ENCODE peak calls at places on chromosomes 16 and 17, in eight cellular contexts. One of them, this sample, is unnamed.

GRCh38 chr17:75194879-75195278 is 10.6 kb upstream of the NUP85 start:
- DNase-seq in fibroblast of villous mesenchyme: no peak
- DNase-seq in neural crest cell: no peak
- DNase-seq in choroid plexus epithelial cell: no peak
- DNase-seq in CD4-positive, alpha-beta T cell: no peak
- DNase-seq in fibroblast of lung: no peak
- DNase-seq in lower lobe of right lung: no peak
- DNase-seq in AG10803: peak; percentile 49
- DNase-seq in this sample: no peak

GRCh38 chr17:59516451-59516850 is 49.0 kb upstream of the DHX40 start:
- DNase-seq in choroid plexus epithelial cell: no peak
- DNase-seq in neural crest cell: no peak
- DNase-seq in fibroblast of lung: no peak
- DNase-seq in CD4-positive, alpha-beta T cell: no peak
- DNase-seq in fibroblast of villous mesenchyme: no peak
- DNase-seq in lower lobe of right lung: no peak
- DNase-seq in AG10803: no peak
- DNase-seq in this sample: no peak

GRCh38 chr17:5049314-5049819 is 14.1 kb upstream of the SLC52A1 start:
- DNase-seq in neural crest cell: no peak
- DNase-seq in lower lobe of right lung: no peak
- DNase-seq in choroid plexus epithelial cell: no peak
- DNase-seq in CD4-positive, alpha-beta T cell: peak; percentile 73
- DNase-seq in AG10803: peak; percentile 27
- DNase-seq in fibroblast of lung: no peak
- DNase-seq in fibroblast of villous mesenchyme: peak; percentile 45
- DNase-seq in this sample: no peak

GRCh38 chr17:48729335-48730239 is 1.0 kb upstream of the HOXB13 start:
- DNase-seq in neural crest cell: no peak
- DNase-seq in choroid plexus epithelial cell: no peak
- DNase-seq in lower lobe of right lung: no peak
- DNase-seq in fibroblast of villous mesenchyme: peak; percentile 32
- DNase-seq in AG10803: no peak
- DNase-seq in fibroblast of lung: no peak
- DNase-seq in CD4-positive, alpha-beta T cell: no peak
- DNase-seq in this sample: no peak

GRCh38 chr17:40499551-40500189 is 1.8 kb downstream of the TNS4 start:
- DNase-seq in AG10803: peak; percentile 66
- DNase-seq in lower lobe of right lung: peak; percentile 91
- DNase-seq in fibroblast of villous mesenchyme: peak; percentile 82
- DNase-seq in neural crest cell: peak; percentile 45
- DNase-seq in choroid plexus epithelial cell: peak; percentile 69
- DNase-seq in fibroblast of lung: peak; percentile 81
- DNase-seq in CD4-positive, alpha-beta T cell: no peak
- DNase-seq in this sample: peak; percentile 37

GRCh38 chr17:32323784-32324590 is 18.0 kb downstream of the C17orf75 start:
- DNase-seq in neural crest cell: no peak
- DNase-seq in AG10803: peak; percentile 26
- DNase-seq in choroid plexus epithelial cell: peak; percentile 52
- DNase-seq in fibroblast of villous mesenchyme: peak; percentile 34
- DNase-seq in lower lobe of right lung: no peak
- DNase-seq in CD4-positive, alpha-beta T cell: peak; percentile 10
- DNase-seq in fibroblast of lung: no peak
- DNase-seq in this sample: no peak

GRCh38 chr16:49756971-49757743 is 98.8 kb downstream of the ZNF423 start:
- DNase-seq in fibroblast of villous mesenchyme: no peak
- DNase-seq in lower lobe of right lung: no peak
- DNase-seq in choroid plexus epithelial cell: peak; percentile 64
- DNase-seq in neural crest cell: no peak
- DNase-seq in CD4-positive, alpha-beta T cell: no peak
- DNase-seq in fibroblast of lung: no peak
- DNase-seq in AG10803: no peak
- DNase-seq in this sample: no peak

GRCh38 chr16:67202956-67203493 is 4.1 kb downstream of the ELMO3 start:
- DNase-seq in CD4-positive, alpha-beta T cell: no peak
- DNase-seq in lower lobe of right lung: no peak
- DNase-seq in choroid plexus epithelial cell: no peak
- DNase-seq in AG10803: no peak
- DNase-seq in fibroblast of lung: no peak
- DNase-seq in neural crest cell: no peak
- DNase-seq in fibroblast of villous mesenchyme: no peak
- DNase-seq in this sample: no peak

GRCh38 chr16:67917852-67918236 is 13.8 kb downstream of the CTRL start:
- DNase-seq in CD4-positive, alpha-beta T cell: peak; percentile 22
- DNase-seq in fibroblast of lung: peak; percentile 50
- DNase-seq in lower lobe of right lung: peak; percentile 48
- DNase-seq in AG10803: peak; percentile 73
- DNase-seq in choroid plexus epithelial cell: peak; percentile 76
- DNase-seq in neural crest cell: no peak
- DNase-seq in fibroblast of villous mesenchyme: peak; percentile 67
- DNase-seq in this sample: no peak

GRCh38 chr17:29190039-29190438 is 9.8 kb upstream of the MYO18A start:
- DNase-seq in fibroblast of villous mesenchyme: no peak
- DNase-seq in AG10803: no peak
- DNase-seq in lower lobe of right lung: no peak
- DNase-seq in fibroblast of lung: no peak
- DNase-seq in CD4-positive, alpha-beta T cell: no peak
- DNase-seq in choroid plexus epithelial cell: no peak
- DNase-seq in neural crest cell: no peak
- DNase-seq in this sample: no peak

GRCh38 chr16:8634991-8635736 is 13.7 kb downstream of the METTL22 start:
- DNase-seq in neural crest cell: peak; percentile 31
- DNase-seq in CD4-positive, alpha-beta T cell: no peak
- DNase-seq in fibroblast of villous mesenchyme: no peak
- DNase-seq in AG10803: peak; percentile 25
- DNase-seq in choroid plexus epithelial cell: peak; percentile 75
- DNase-seq in fibroblast of lung: peak; percentile 41
- DNase-seq in lower lobe of right lung: no peak
- DNase-seq in this sample: peak; percentile 19
- TF ChIP-seq CTCF in neural crest cell: peak; percentile 71
- TF ChIP-seq CTCF in CD4-positive, alpha-beta T cell: no peak
- TF ChIP-seq CTCF in fibroblast of villous mesenchyme: peak; percentile 49
- TF ChIP-seq CTCF in AG10803: peak; percentile 65
- TF ChIP-seq CTCF in choroid plexus epithelial cell: peak; percentile 98
- TF ChIP-seq CTCF in fibroblast of lung: peak; percentile 74
- TF ChIP-seq CTCF in lower lobe of right lung: no peak
- TF ChIP-seq CTCF in this sample: peak; percentile 86

GRCh38 chr17:50213026-50214015 is 11.9 kb upstream of the COL1A1 start:
- DNase-seq in fibroblast of lung: no peak
- DNase-seq in neural crest cell: no peak
- DNase-seq in CD4-positive, alpha-beta T cell: no peak
- DNase-seq in choroid plexus epithelial cell: no peak
- DNase-seq in lower lobe of right lung: no peak
- DNase-seq in fibroblast of villous mesenchyme: no peak
- DNase-seq in AG10803: no peak
- DNase-seq in this sample: no peak
- TF ChIP-seq CTCF in fibroblast of lung: no peak
- TF ChIP-seq CTCF in neural crest cell: no peak
- TF ChIP-seq CTCF in CD4-positive, alpha-beta T cell: no peak
- TF ChIP-seq CTCF in choroid plexus epithelial cell: no peak
- TF ChIP-seq CTCF in lower lobe of right lung: no peak
- TF ChIP-seq CTCF in fibroblast of villous mesenchyme: no peak
- TF ChIP-seq CTCF in AG10803: no peak
- TF ChIP-seq CTCF in this sample: no peak

GRCh38 chr17:6843241-6843890 is 11.8 kb upstream of the TEKT1 start:
- DNase-seq in AG10803: peak; percentile 56
- DNase-seq in fibroblast of lung: peak; percentile 68
- DNase-seq in lower lobe of right lung: no peak
- DNase-seq in fibroblast of villous mesenchyme: peak; percentile 55
- DNase-seq in choroid plexus epithelial cell: peak; percentile 74
- DNase-seq in neural crest cell: no peak
- DNase-seq in CD4-positive, alpha-beta T cell: no peak
- DNase-seq in this sample: no peak
- TF ChIP-seq CTCF in AG10803: peak; percentile 59
- TF ChIP-seq CTCF in fibroblast of lung: peak; percentile 37
- TF ChIP-seq CTCF in lower lobe of right lung: peak; percentile 63
- TF ChIP-seq CTCF in fibroblast of villous mesenchyme: peak; percentile 45
- TF ChIP-seq CTCF in choroid plexus epithelial cell: peak; percentile 42
- TF ChIP-seq CTCF in neural crest cell: peak; percentile 76
- TF ChIP-seq CTCF in CD4-positive, alpha-beta T cell: peak; percentile 74
- TF ChIP-seq CTCF in this sample: peak; percentile 68

DNA sequence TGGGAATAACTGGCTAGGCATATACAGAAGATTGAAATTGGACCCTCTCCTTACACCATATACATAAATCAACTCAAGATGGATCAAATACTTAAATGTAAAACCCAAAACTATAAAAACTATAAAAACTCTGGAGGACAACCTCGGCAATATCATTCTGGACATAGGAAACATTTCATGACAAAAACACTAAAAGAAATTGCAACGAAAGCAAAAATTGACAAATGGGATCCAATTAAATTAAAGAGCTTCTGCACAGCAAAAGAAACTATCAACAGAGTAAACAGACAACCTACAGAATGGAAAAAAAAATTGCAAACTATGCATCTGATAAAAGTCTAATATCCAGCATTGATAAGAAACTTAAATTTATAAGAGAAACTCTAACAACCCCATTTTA is 503.7 kb upstream of the C16orf82 start:
- DNase-seq in lower lobe of right lung: no peak
- DNase-seq in fibroblast of villous mesenchyme: no peak
- DNase-seq in choroid plexus epithelial cell: no peak
- DNase-seq in fibroblast of lung: no peak
- DNase-seq in AG10803: no peak
- DNase-seq in CD4-positive, alpha-beta T cell: no peak
- DNase-seq in neural crest cell: no peak
- DNase-seq in this sample: no peak
- TF ChIP-seq CTCF in lower lobe of right lung: no peak
- TF ChIP-seq CTCF in fibroblast of villous mesenchyme: no peak
- TF ChIP-seq CTCF in choroid plexus epithelial cell: no peak
- TF ChIP-seq CTCF in fibroblast of lung: no peak
- TF ChIP-seq CTCF in AG10803: no peak
- TF ChIP-seq CTCF in CD4-positive, alpha-beta T cell: no peak
- TF ChIP-seq CTCF in neural crest cell: no peak
- TF ChIP-seq CTCF in this sample: no peak

GRCh38 chr16:83882118-83882879 is 16.6 kb upstream of the MLYCD start:
- DNase-seq in fibroblast of lung: no peak
- DNase-seq in lower lobe of right lung: no peak
- DNase-seq in CD4-positive, alpha-beta T cell: no peak
- DNase-seq in choroid plexus epithelial cell: no peak
- DNase-seq in AG10803: no peak
- DNase-seq in fibroblast of villous mesenchyme: no peak
- DNase-seq in neural crest cell: no peak
- DNase-seq in this sample: no peak

DNA sequence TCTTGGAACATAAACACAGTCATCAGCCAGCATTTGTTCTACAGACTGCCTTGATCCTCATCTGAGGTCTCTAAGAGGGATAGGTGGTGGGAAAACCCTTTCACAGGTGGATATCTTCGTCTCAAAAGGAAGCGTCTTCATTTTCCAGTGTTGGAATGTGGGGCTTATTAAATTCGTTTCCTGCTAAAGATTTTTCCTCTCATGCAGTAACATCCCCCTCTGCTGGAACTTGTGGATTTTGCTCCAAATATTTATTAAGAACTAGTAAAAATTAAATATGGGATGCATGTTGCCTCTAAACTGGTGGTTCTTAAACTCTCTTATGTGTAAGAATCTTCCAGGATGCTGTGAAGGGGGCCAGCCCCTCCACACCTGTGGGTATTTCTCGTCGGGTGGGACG is 20.1 kb upstream of the MLYCD start:
- DNase-seq in lower lobe of right lung: no peak
- DNase-seq in neural crest cell: peak; percentile 22
- DNase-seq in choroid plexus epithelial cell: peak; percentile 75
- DNase-seq in fibroblast of lung: peak; percentile 70
- DNase-seq in AG10803: peak; percentile 64
- DNase-seq in CD4-positive, alpha-beta T cell: no peak
- DNase-seq in fibroblast of villous mesenchyme: peak; percentile 73
- DNase-seq in this sample: no peak
- TF ChIP-seq CTCF in lower lobe of right lung: peak; percentile 39
- TF ChIP-seq CTCF in neural crest cell: peak; percentile 71
- TF ChIP-seq CTCF in choroid plexus epithelial cell: peak; percentile 74
- TF ChIP-seq CTCF in fibroblast of lung: peak; percentile 67
- TF ChIP-seq CTCF in AG10803: peak; percentile 73
- TF ChIP-seq CTCF in CD4-positive, alpha-beta T cell: no peak
- TF ChIP-seq CTCF in fibroblast of villous mesenchyme: peak; percentile 67
- TF ChIP-seq CTCF in this sample: peak; percentile 60

DNA sequence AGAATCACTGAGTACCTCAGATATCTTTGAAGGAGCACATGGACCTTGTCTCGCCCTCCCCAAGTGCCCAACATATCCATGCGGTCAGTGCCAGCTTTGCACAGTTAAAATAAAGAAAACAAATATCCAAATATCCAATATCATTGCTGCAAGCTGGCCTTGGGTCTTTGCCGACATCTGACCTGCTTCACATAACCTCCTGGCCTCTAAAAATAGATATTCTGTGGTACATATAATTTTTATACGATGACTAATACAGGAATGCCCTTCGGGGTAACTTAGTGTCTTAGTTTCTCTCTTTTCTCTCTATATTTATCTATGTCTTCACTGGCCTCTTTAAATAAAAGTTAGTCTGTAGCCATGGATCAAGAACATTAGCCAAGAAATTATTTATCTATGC is 67.8 kb downstream of the MAF start:
- DNase-seq in choroid plexus epithelial cell: no peak
- DNase-seq in neural crest cell: no peak
- DNase-seq in fibroblast of lung: no peak
- DNase-seq in fibroblast of villous mesenchyme: no peak
- DNase-seq in AG10803: no peak
- DNase-seq in CD4-positive, alpha-beta T cell: no peak
- DNase-seq in lower lobe of right lung: no peak
- DNase-seq in this sample: no peak
- TF ChIP-seq CTCF in choroid plexus epithelial cell: no peak
- TF ChIP-seq CTCF in neural crest cell: no peak
- TF ChIP-seq CTCF in fibroblast of lung: no peak
- TF ChIP-seq CTCF in fibroblast of villous mesenchyme: no peak
- TF ChIP-seq CTCF in AG10803: no peak
- TF ChIP-seq CTCF in CD4-positive, alpha-beta T cell: no peak
- TF ChIP-seq CTCF in lower lobe of right lung: no peak
- TF ChIP-seq CTCF in this sample: no peak

DNA sequence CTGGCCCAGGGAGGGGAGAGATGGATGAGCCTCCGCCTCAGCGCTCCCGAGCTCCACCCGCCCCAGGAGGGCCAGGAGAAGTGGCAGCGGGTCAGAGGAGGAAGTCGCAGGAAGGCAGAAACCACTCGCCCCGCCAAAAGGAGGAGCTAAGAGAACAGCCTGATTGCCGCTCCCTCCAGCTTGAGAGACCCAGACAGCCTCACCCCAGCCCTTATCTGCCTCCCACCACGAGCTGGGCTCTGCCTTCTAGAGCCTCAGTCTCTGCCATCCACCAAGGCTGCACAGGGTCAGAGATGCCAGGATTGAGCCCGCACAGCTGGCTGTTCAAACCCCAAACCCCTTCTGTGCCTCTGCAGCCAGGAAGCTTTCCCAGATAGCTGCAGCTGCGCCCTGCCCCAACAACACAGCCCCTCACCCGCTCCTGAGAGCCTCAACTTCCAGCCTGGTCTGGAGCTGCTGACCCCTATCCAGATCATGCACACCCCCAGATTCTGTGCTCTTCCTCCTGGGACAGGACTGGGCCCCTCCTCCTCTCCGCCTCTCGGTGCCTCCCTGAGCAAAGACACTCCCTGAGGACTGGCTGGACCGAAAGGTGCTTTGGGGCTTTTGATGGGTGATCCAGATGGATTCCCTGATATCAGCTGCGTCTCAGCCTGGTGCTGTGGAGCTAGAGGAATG is 1.0 kb upstream of the ATP2A3 start:
- DNase-seq in choroid plexus epithelial cell: peak; percentile 28
- DNase-seq in fibroblast of villous mesenchyme: peak; percentile 63
- DNase-seq in CD4-positive, alpha-beta T cell: peak; percentile 55
- DNase-seq in lower lobe of right lung: peak; percentile 84
- DNase-seq in fibroblast of lung: peak; percentile 36
- DNase-seq in neural crest cell: peak; percentile 20
- DNase-seq in AG10803: no peak
- DNase-seq in this sample: no peak
- TF ChIP-seq CTCF in choroid plexus epithelial cell: peak; percentile 13
- TF ChIP-seq CTCF in fibroblast of villous mesenchyme: no peak
- TF ChIP-seq CTCF in CD4-positive, alpha-beta T cell: no peak
- TF ChIP-seq CTCF in lower lobe of right lung: no peak
- TF ChIP-seq CTCF in fibroblast of lung: no peak
- TF ChIP-seq CTCF in neural crest cell: no peak
- TF ChIP-seq CTCF in AG10803: no peak
- TF ChIP-seq CTCF in this sample: no peak

This sample was measured in progenitor cell of endocrine pancreas.